ENCODE peak calls at places on chromosome 18, in six cellular contexts. One of them, this sample, is unnamed.

GRCh38 chr18:79584491-79585394 is 94.9 kb upstream of the CTDP1 start:
- DNase-seq in astrocyte of the cerebellum: no peak
- DNase-seq in stimulated activated CD4-positive, alpha-beta T cell treated with anti-CD3 and anti-CD28 coated beads, Interleukin-2, amount 100 ng/mL, for 24 hours: no peak
- DNase-seq in GM04503: no peak
- DNase-seq in tibial artery: peak; percentile 57
- DNase-seq in H54: no peak
- DNase-seq in this sample: no peak

GRCh38 chr18:74714796-74715195 is 117.1 kb downstream of the ZNF407 start:
- DNase-seq in GM04503: no peak
- DNase-seq in tibial artery: no peak
- DNase-seq in H54: no peak
- DNase-seq in stimulated activated CD4-positive, alpha-beta T cell treated with anti-CD3 and anti-CD28 coated beads, Interleukin-2, amount 100 ng/mL, for 24 hours: no peak
- DNase-seq in astrocyte of the cerebellum: no peak
- DNase-seq in this sample: no peak

GRCh38 chr18:1421502-1421901 is 516.8 kb downstream of the ADCYAP1 start:
- DNase-seq in H54: no peak
- DNase-seq in GM04503: no peak
- DNase-seq in astrocyte of the cerebellum: no peak
- DNase-seq in stimulated activated CD4-positive, alpha-beta T cell treated with anti-CD3 and anti-CD28 coated beads, Interleukin-2, amount 100 ng/mL, for 24 hours: no peak
- DNase-seq in tibial artery: no peak
- DNase-seq in this sample: no peak

GRCh38 chr18:13716916-13717315 is 9.4 kb downstream of the FAM210A start:
- DNase-seq in GM04503: no peak
- DNase-seq in astrocyte of the cerebellum: no peak
- DNase-seq in H54: no peak
- DNase-seq in stimulated activated CD4-positive, alpha-beta T cell treated with anti-CD3 and anti-CD28 coated beads, Interleukin-2, amount 100 ng/mL, for 24 hours: no peak
- DNase-seq in tibial artery: no peak
- DNase-seq in this sample: no peak

GRCh38 chr18:10497350-10497749 is 28.5 kb upstream of the NAPG start:
- DNase-seq in astrocyte of the cerebellum: no peak
- DNase-seq in stimulated activated CD4-positive, alpha-beta T cell treated with anti-CD3 and anti-CD28 coated beads, Interleukin-2, amount 100 ng/mL, for 24 hours: no peak
- DNase-seq in H54: no peak
- DNase-seq in tibial artery: no peak
- DNase-seq in GM04503: peak; percentile 82
- DNase-seq in this sample: no peak

GRCh38 chr18:56200381-56200831 is 438.0 kb downstream of the TXNL1 start:
- DNase-seq in astrocyte of the cerebellum: peak; percentile 13
- DNase-seq in GM04503: peak; percentile 57
- DNase-seq in stimulated activated CD4-positive, alpha-beta T cell treated with anti-CD3 and anti-CD28 coated beads, Interleukin-2, amount 100 ng/mL, for 24 hours: no peak
- DNase-seq in tibial artery: no peak
- DNase-seq in H54: peak; percentile 6
- DNase-seq in this sample: no peak

GRCh38 chr18:33051397-33051796 is 278.6 kb upstream of the KLHL14 start:
- DNase-seq in H54: no peak
- DNase-seq in astrocyte of the cerebellum: peak; percentile 37
- DNase-seq in tibial artery: no peak
- DNase-seq in stimulated activated CD4-positive, alpha-beta T cell treated with anti-CD3 and anti-CD28 coated beads, Interleukin-2, amount 100 ng/mL, for 24 hours: no peak
- DNase-seq in GM04503: no peak
- DNase-seq in this sample: no peak

GRCh38 chr18:10454800-10455550 is 540 bp downstream of the APCDD1 start:
- DNase-seq in H54: no peak
- DNase-seq in stimulated activated CD4-positive, alpha-beta T cell treated with anti-CD3 and anti-CD28 coated beads, Interleukin-2, amount 100 ng/mL, for 24 hours: no peak
- DNase-seq in tibial artery: peak; percentile 70
- DNase-seq in astrocyte of the cerebellum: no peak
- DNase-seq in GM04503: no peak
- DNase-seq in this sample: no peak

GRCh38 chr18:65938592-65939372 is 188.0 kb downstream of the CDH7 start:
- DNase-seq in GM04503: no peak
- DNase-seq in stimulated activated CD4-positive, alpha-beta T cell treated with anti-CD3 and anti-CD28 coated beads, Interleukin-2, amount 100 ng/mL, for 24 hours: peak; percentile 10
- DNase-seq in H54: no peak
- DNase-seq in tibial artery: no peak
- DNase-seq in astrocyte of the cerebellum: peak; percentile 19
- DNase-seq in this sample: no peak

GRCh38 chr18:70322928-70323327 is 34.1 kb downstream of the SOCS6 start:
- DNase-seq in GM04503: no peak
- DNase-seq in H54: no peak
- DNase-seq in tibial artery: no peak
- DNase-seq in stimulated activated CD4-positive, alpha-beta T cell treated with anti-CD3 and anti-CD28 coated beads, Interleukin-2, amount 100 ng/mL, for 24 hours: no peak
- DNase-seq in astrocyte of the cerebellum: peak; percentile 48
- DNase-seq in this sample: no peak

GRCh38 chr18:39772155-39772919 is 2182.7 kb upstream of the PIK3C3 start:
- DNase-seq in astrocyte of the cerebellum: no peak
- DNase-seq in GM04503: no peak
- DNase-seq in H54: no peak
- DNase-seq in stimulated activated CD4-positive, alpha-beta T cell treated with anti-CD3 and anti-CD28 coated beads, Interleukin-2, amount 100 ng/mL, for 24 hours: no peak
- DNase-seq in tibial artery: no peak
- DNase-seq in this sample: no peak

GRCh38 chr18:28065031-28065792 is 111.7 kb downstream of the CDH2 start:
- DNase-seq in tibial artery: no peak
- DNase-seq in astrocyte of the cerebellum: peak; percentile 39
- DNase-seq in GM04503: peak; percentile 89
- DNase-seq in stimulated activated CD4-positive, alpha-beta T cell treated with anti-CD3 and anti-CD28 coated beads, Interleukin-2, amount 100 ng/mL, for 24 hours: no peak
- DNase-seq in H54: no peak
- DNase-seq in this sample: no peak

GRCh38 chr18:24112874-24113615 is 25.8 kb upstream of the CABYR start:
- DNase-seq in stimulated activated CD4-positive, alpha-beta T cell treated with anti-CD3 and anti-CD28 coated beads, Interleukin-2, amount 100 ng/mL, for 24 hours: no peak
- DNase-seq in H54: peak; percentile 33
- DNase-seq in GM04503: no peak
- DNase-seq in astrocyte of the cerebellum: peak; percentile 31
- DNase-seq in tibial artery: no peak
- DNase-seq in this sample: no peak

GRCh38 chr18:45107425-45107824 is 426.7 kb downstream of the SETBP1 start:
- DNase-seq in GM04503: peak; percentile 54
- DNase-seq in astrocyte of the cerebellum: no peak
- DNase-seq in H54: no peak
- DNase-seq in stimulated activated CD4-positive, alpha-beta T cell treated with anti-CD3 and anti-CD28 coated beads, Interleukin-2, amount 100 ng/mL, for 24 hours: no peak
- DNase-seq in tibial artery: no peak
- DNase-seq in this sample: no peak

GRCh38 chr18:46281185-46282176 is 177.3 kb downstream of the HAUS1 start:
- DNase-seq in GM04503: peak; percentile 40
- DNase-seq in tibial artery: no peak
- DNase-seq in astrocyte of the cerebellum: peak; percentile 69
- DNase-seq in stimulated activated CD4-positive, alpha-beta T cell treated with anti-CD3 and anti-CD28 coated beads, Interleukin-2, amount 100 ng/mL, for 24 hours: peak; percentile 70
- DNase-seq in H54: peak; percentile 41
- DNase-seq in this sample: peak; percentile 69

GRCh38 chr18:43931439-43931838 is 654.1 kb upstream of the SYT4 start:
- DNase-seq in stimulated activated CD4-positive, alpha-beta T cell treated with anti-CD3 and anti-CD28 coated beads, Interleukin-2, amount 100 ng/mL, for 24 hours: no peak
- DNase-seq in astrocyte of the cerebellum: no peak
- DNase-seq in H54: no peak
- DNase-seq in GM04503: no peak
- DNase-seq in tibial artery: no peak
- DNase-seq in this sample: no peak

GRCh38 chr18:75154259-75154658 is 54.7 kb downstream of the PTGR3 start:
- DNase-seq in tibial artery: no peak
- DNase-seq in H54: no peak
- DNase-seq in stimulated activated CD4-positive, alpha-beta T cell treated with anti-CD3 and anti-CD28 coated beads, Interleukin-2, amount 100 ng/mL, for 24 hours: no peak
- DNase-seq in astrocyte of the cerebellum: no peak
- DNase-seq in GM04503: no peak
- DNase-seq in this sample: no peak

GRCh38 chr18:24544141-24544498 is 83.7 kb downstream of the HRH4 start:
- DNase-seq in tibial artery: no peak
- DNase-seq in GM04503: no peak
- DNase-seq in stimulated activated CD4-positive, alpha-beta T cell treated with anti-CD3 and anti-CD28 coated beads, Interleukin-2, amount 100 ng/mL, for 24 hours: no peak
- DNase-seq in astrocyte of the cerebellum: peak; percentile 15
- DNase-seq in H54: no peak
- DNase-seq in this sample: no peak

GRCh38 chr18:43060020-43060419 is 55.5 kb downstream of the RIT2 start:
- DNase-seq in astrocyte of the cerebellum: peak; percentile 2
- DNase-seq in tibial artery: no peak
- DNase-seq in H54: no peak
- DNase-seq in GM04503: no peak
- DNase-seq in stimulated activated CD4-positive, alpha-beta T cell treated with anti-CD3 and anti-CD28 coated beads, Interleukin-2, amount 100 ng/mL, for 24 hours: no peak
- DNase-seq in this sample: no peak

GRCh38 chr18:74286106-74286856 is 5.5 kb downstream of the CYB5A start:
- DNase-seq in GM04503: no peak
- DNase-seq in stimulated activated CD4-positive, alpha-beta T cell treated with anti-CD3 and anti-CD28 coated beads, Interleukin-2, amount 100 ng/mL, for 24 hours: no peak
- DNase-seq in H54: no peak
- DNase-seq in tibial artery: no peak
- DNase-seq in astrocyte of the cerebellum: no peak
- DNase-seq in this sample: no peak

GRCh38 chr18:48663931-48664847 is 125.4 kb downstream of the CTIF start:
- DNase-seq in tibial artery: peak; percentile 86
- DNase-seq in GM04503: no peak
- DNase-seq in astrocyte of the cerebellum: no peak
- DNase-seq in H54: peak; percentile 40
- DNase-seq in stimulated activated CD4-positive, alpha-beta T cell treated with anti-CD3 and anti-CD28 coated beads, Interleukin-2, amount 100 ng/mL, for 24 hours: peak; percentile 71
- DNase-seq in this sample: peak; percentile 57

GRCh38 chr18:13823707-13824395 is at the start of gene MC5R:
- DNase-seq in tibial artery: peak; percentile 72
- DNase-seq in stimulated activated CD4-positive, alpha-beta T cell treated with anti-CD3 and anti-CD28 coated beads, Interleukin-2, amount 100 ng/mL, for 24 hours: peak; percentile 82
- DNase-seq in H54: peak; percentile 68
- DNase-seq in GM04503: no peak
- DNase-seq in astrocyte of the cerebellum: no peak
- DNase-seq in this sample: peak; percentile 70

GRCh38 chr18:23883277-23883790 is 131.2 kb upstream of the TTC39C start:
- DNase-seq in stimulated activated CD4-positive, alpha-beta T cell treated with anti-CD3 and anti-CD28 coated beads, Interleukin-2, amount 100 ng/mL, for 24 hours: no peak
- DNase-seq in tibial artery: peak; percentile 77
- DNase-seq in GM04503: no peak
- DNase-seq in H54: no peak
- DNase-seq in astrocyte of the cerebellum: no peak
- DNase-seq in this sample: no peak

GRCh38 chr18:57797209-57797651 is 5.9 kb downstream of the ATP8B1 start:
- DNase-seq in H54: no peak
- DNase-seq in astrocyte of the cerebellum: no peak
- DNase-seq in GM04503: no peak
- DNase-seq in stimulated activated CD4-positive, alpha-beta T cell treated with anti-CD3 and anti-CD28 coated beads, Interleukin-2, amount 100 ng/mL, for 24 hours: no peak
- DNase-seq in tibial artery: no peak
- DNase-seq in this sample: no peak

GRCh38 chr18:45066868-45067267 is 386.2 kb downstream of the SETBP1 start:
- DNase-seq in tibial artery: no peak
- DNase-seq in GM04503: no peak
- DNase-seq in H54: no peak
- DNase-seq in astrocyte of the cerebellum: no peak
- DNase-seq in stimulated activated CD4-positive, alpha-beta T cell treated with anti-CD3 and anti-CD28 coated beads, Interleukin-2, amount 100 ng/mL, for 24 hours: no peak
- DNase-seq in this sample: no peak

GRCh38 chr18:6546229-6546628 is 131.5 kb upstream of the L3MBTL4 start:
- DNase-seq in tibial artery: no peak
- DNase-seq in stimulated activated CD4-positive, alpha-beta T cell treated with anti-CD3 and anti-CD28 coated beads, Interleukin-2, amount 100 ng/mL, for 24 hours: no peak
- DNase-seq in astrocyte of the cerebellum: peak; percentile 35
- DNase-seq in H54: no peak
- DNase-seq in GM04503: no peak
- DNase-seq in this sample: no peak

GRCh38 chr18:49031511-49032188 is 80.9 kb upstream of the SMAD7 start:
- DNase-seq in GM04503: no peak
- DNase-seq in stimulated activated CD4-positive, alpha-beta T cell treated with anti-CD3 and anti-CD28 coated beads, Interleukin-2, amount 100 ng/mL, for 24 hours: peak; percentile 47
- DNase-seq in H54: no peak
- DNase-seq in tibial artery: peak; percentile 65
- DNase-seq in astrocyte of the cerebellum: no peak
- DNase-seq in this sample: peak; percentile 12

GRCh38 chr18:62332964-62333695 is 8.0 kb downstream of the TNFRSF11A start:
- DNase-seq in astrocyte of the cerebellum: no peak
- DNase-seq in stimulated activated CD4-positive, alpha-beta T cell treated with anti-CD3 and anti-CD28 coated beads, Interleukin-2, amount 100 ng/mL, for 24 hours: no peak
- DNase-seq in tibial artery: no peak
- DNase-seq in H54: no peak
- DNase-seq in GM04503: no peak
- DNase-seq in this sample: no peak